ENCODE peak calls at places on chromosome 21, in nine cellular contexts. One of them, this sample, is unnamed.

GRCh38 chr21:44425895-44426662 is 29.2 kb upstream of the LRRC3 start:
- DNase-seq in omental fat pad: no peak
- DNase-seq in activated CD4-positive, alpha-beta T cell treated with anti-CD3 and anti-CD28 coated beads, Interleukin-2, amount 50 U/mL, for 48 hours: no peak
- DNase-seq in CD4-positive, alpha-beta T cell: no peak
- DNase-seq in GM03348: no peak
- DNase-seq in lung microvascular endothelial cell: no peak
- DNase-seq in adrenal gland: no peak
- DNase-seq in skeletal muscle cell: no peak
- DNase-seq in pulmonary artery endothelial cell: no peak
- DNase-seq in this sample: peak

GRCh38 chr21:41660748-41661147 is 106.1 kb downstream of the RIPK4 start:
- DNase-seq in activated CD4-positive, alpha-beta T cell treated with anti-CD3 and anti-CD28 coated beads, Interleukin-2, amount 50 U/mL, for 48 hours: no peak
- DNase-seq in skeletal muscle cell: no peak
- DNase-seq in pulmonary artery endothelial cell: no peak
- DNase-seq in CD4-positive, alpha-beta T cell: no peak
- DNase-seq in lung microvascular endothelial cell: no peak
- DNase-seq in GM03348: no peak
- DNase-seq in adrenal gland: no peak
- DNase-seq in omental fat pad: no peak
- DNase-seq in this sample: no peak

GRCh38 chr21:37878946-37879660 is 37.2 kb downstream of the KCNJ6 start:
- DNase-seq in skeletal muscle cell: no peak
- DNase-seq in adrenal gland: no peak
- DNase-seq in pulmonary artery endothelial cell: no peak
- DNase-seq in lung microvascular endothelial cell: peak
- DNase-seq in activated CD4-positive, alpha-beta T cell treated with anti-CD3 and anti-CD28 coated beads, Interleukin-2, amount 50 U/mL, for 48 hours: no peak
- DNase-seq in omental fat pad: no peak
- DNase-seq in GM03348: peak
- DNase-seq in CD4-positive, alpha-beta T cell: no peak
- DNase-seq in this sample: no peak

GRCh38 chr21:28482657-28483056 is 510.0 kb downstream of the LTN1 start:
- DNase-seq in skeletal muscle cell: no peak
- DNase-seq in lung microvascular endothelial cell: no peak
- DNase-seq in omental fat pad: no peak
- DNase-seq in activated CD4-positive, alpha-beta T cell treated with anti-CD3 and anti-CD28 coated beads, Interleukin-2, amount 50 U/mL, for 48 hours: no peak
- DNase-seq in adrenal gland: no peak
- DNase-seq in GM03348: no peak
- DNase-seq in pulmonary artery endothelial cell: no peak
- DNase-seq in CD4-positive, alpha-beta T cell: no peak
- DNase-seq in this sample: no peak

GRCh38 chr21:38293113-38293512 is 36.3 kb downstream of the KCNJ15 start:
- DNase-seq in adrenal gland: no peak
- DNase-seq in CD4-positive, alpha-beta T cell: no peak
- DNase-seq in omental fat pad: no peak
- DNase-seq in lung microvascular endothelial cell: no peak
- DNase-seq in pulmonary artery endothelial cell: no peak
- DNase-seq in GM03348: no peak
- DNase-seq in skeletal muscle cell: no peak
- DNase-seq in activated CD4-positive, alpha-beta T cell treated with anti-CD3 and anti-CD28 coated beads, Interleukin-2, amount 50 U/mL, for 48 hours: no peak
- DNase-seq in this sample: no peak

GRCh38 chr21:35198004-35198403 is 148.9 kb upstream of the RUNX1 start:
- DNase-seq in skeletal muscle cell: peak
- DNase-seq in GM03348: peak
- DNase-seq in omental fat pad: no peak
- DNase-seq in lung microvascular endothelial cell: peak
- DNase-seq in activated CD4-positive, alpha-beta T cell treated with anti-CD3 and anti-CD28 coated beads, Interleukin-2, amount 50 U/mL, for 48 hours: no peak
- DNase-seq in pulmonary artery endothelial cell: peak
- DNase-seq in CD4-positive, alpha-beta T cell: no peak
- DNase-seq in adrenal gland: no peak
- DNase-seq in this sample: no peak

GRCh38 chr21:27321791-27322190 is 354.9 kb upstream of the ADAMTS5 start:
- DNase-seq in CD4-positive, alpha-beta T cell: no peak
- DNase-seq in adrenal gland: no peak
- DNase-seq in activated CD4-positive, alpha-beta T cell treated with anti-CD3 and anti-CD28 coated beads, Interleukin-2, amount 50 U/mL, for 48 hours: no peak
- DNase-seq in lung microvascular endothelial cell: no peak
- DNase-seq in omental fat pad: no peak
- DNase-seq in pulmonary artery endothelial cell: no peak
- DNase-seq in skeletal muscle cell: no peak
- DNase-seq in GM03348: no peak
- DNase-seq in this sample: no peak

GRCh38 chr21:24112020-24112419 is 1495.3 kb downstream of the MRPL39 start:
- DNase-seq in lung microvascular endothelial cell: no peak
- DNase-seq in GM03348: no peak
- DNase-seq in pulmonary artery endothelial cell: no peak
- DNase-seq in skeletal muscle cell: peak
- DNase-seq in omental fat pad: no peak
- DNase-seq in CD4-positive, alpha-beta T cell: no peak
- DNase-seq in adrenal gland: no peak
- DNase-seq in activated CD4-positive, alpha-beta T cell treated with anti-CD3 and anti-CD28 coated beads, Interleukin-2, amount 50 U/mL, for 48 hours: no peak
- DNase-seq in this sample: no peak

GRCh38 chr21:37364722-37365121 is 1.9 kb upstream of the DYRK1A start:
- DNase-seq in skeletal muscle cell: no peak
- DNase-seq in pulmonary artery endothelial cell: no peak
- DNase-seq in GM03348: no peak
- DNase-seq in activated CD4-positive, alpha-beta T cell treated with anti-CD3 and anti-CD28 coated beads, Interleukin-2, amount 50 U/mL, for 48 hours: no peak
- DNase-seq in CD4-positive, alpha-beta T cell: no peak
- DNase-seq in adrenal gland: no peak
- DNase-seq in lung microvascular endothelial cell: no peak
- DNase-seq in omental fat pad: no peak
- DNase-seq in this sample: no peak

GRCh38 chr21:41175080-41175479 is 7.1 kb downstream of the BACE2 start:
- DNase-seq in CD4-positive, alpha-beta T cell: no peak
- DNase-seq in skeletal muscle cell: no peak
- DNase-seq in adrenal gland: no peak
- DNase-seq in pulmonary artery endothelial cell: no peak
- DNase-seq in GM03348: no peak
- DNase-seq in omental fat pad: no peak
- DNase-seq in lung microvascular endothelial cell: no peak
- DNase-seq in activated CD4-positive, alpha-beta T cell treated with anti-CD3 and anti-CD28 coated beads, Interleukin-2, amount 50 U/mL, for 48 hours: no peak
- DNase-seq in this sample: no peak

GRCh38 chr21:44871576-44872265 is 1.8 kb downstream of the PTTG1IP start:
- DNase-seq in lung microvascular endothelial cell: peak
- DNase-seq in skeletal muscle cell: no peak
- DNase-seq in adrenal gland: peak
- DNase-seq in pulmonary artery endothelial cell: no peak
- DNase-seq in activated CD4-positive, alpha-beta T cell treated with anti-CD3 and anti-CD28 coated beads, Interleukin-2, amount 50 U/mL, for 48 hours: peak
- DNase-seq in GM03348: peak
- DNase-seq in omental fat pad: peak
- DNase-seq in CD4-positive, alpha-beta T cell: peak
- DNase-seq in this sample: peak

GRCh38 chr21:42974832-42975820 is 764 bp downstream of the PKNOX1 start:
- DNase-seq in pulmonary artery endothelial cell: no peak
- DNase-seq in activated CD4-positive, alpha-beta T cell treated with anti-CD3 and anti-CD28 coated beads, Interleukin-2, amount 50 U/mL, for 48 hours: peak
- DNase-seq in adrenal gland: peak
- DNase-seq in CD4-positive, alpha-beta T cell: peak
- DNase-seq in skeletal muscle cell: no peak
- DNase-seq in omental fat pad: peak
- DNase-seq in lung microvascular endothelial cell: peak
- DNase-seq in GM03348: peak
- DNase-seq in this sample: peak

GRCh38 chr21:36854391-36854790 is 112.1 kb downstream of the HLCS start:
- DNase-seq in adrenal gland: peak
- DNase-seq in omental fat pad: no peak
- DNase-seq in activated CD4-positive, alpha-beta T cell treated with anti-CD3 and anti-CD28 coated beads, Interleukin-2, amount 50 U/mL, for 48 hours: peak
- DNase-seq in lung microvascular endothelial cell: peak
- DNase-seq in pulmonary artery endothelial cell: no peak
- DNase-seq in GM03348: peak
- DNase-seq in skeletal muscle cell: no peak
- DNase-seq in CD4-positive, alpha-beta T cell: no peak
- DNase-seq in this sample: no peak

GRCh38 chr21:20167059-20167458 is 831.1 kb upstream of the NCAM2 start:
- DNase-seq in lung microvascular endothelial cell: no peak
- DNase-seq in pulmonary artery endothelial cell: no peak
- DNase-seq in GM03348: no peak
- DNase-seq in adrenal gland: no peak
- DNase-seq in CD4-positive, alpha-beta T cell: no peak
- DNase-seq in omental fat pad: no peak
- DNase-seq in skeletal muscle cell: no peak
- DNase-seq in activated CD4-positive, alpha-beta T cell treated with anti-CD3 and anti-CD28 coated beads, Interleukin-2, amount 50 U/mL, for 48 hours: no peak
- DNase-seq in this sample: no peak

GRCh38 chr21:41980561-41980960 is 26.7 kb upstream of the C2CD2 start:
- DNase-seq in omental fat pad: no peak
- DNase-seq in lung microvascular endothelial cell: no peak
- DNase-seq in activated CD4-positive, alpha-beta T cell treated with anti-CD3 and anti-CD28 coated beads, Interleukin-2, amount 50 U/mL, for 48 hours: no peak
- DNase-seq in GM03348: no peak
- DNase-seq in adrenal gland: no peak
- DNase-seq in skeletal muscle cell: no peak
- DNase-seq in pulmonary artery endothelial cell: no peak
- DNase-seq in CD4-positive, alpha-beta T cell: no peak
- DNase-seq in this sample: no peak

GRCh38 chr21:34635307-34635706 is 20.4 kb upstream of the RCAN1 start:
- DNase-seq in activated CD4-positive, alpha-beta T cell treated with anti-CD3 and anti-CD28 coated beads, Interleukin-2, amount 50 U/mL, for 48 hours: peak
- DNase-seq in skeletal muscle cell: no peak
- DNase-seq in CD4-positive, alpha-beta T cell: no peak
- DNase-seq in pulmonary artery endothelial cell: no peak
- DNase-seq in adrenal gland: no peak
- DNase-seq in lung microvascular endothelial cell: no peak
- DNase-seq in omental fat pad: no peak
- DNase-seq in GM03348: no peak
- DNase-seq in this sample: no peak

This sample was measured in ureter.